ENCODE peak calls at places on chromosomes 16 and 17, in six cellular contexts. E, H, I, R, Y and N are unnamed samples.

GRCh38 chr17:78151514-78152008 is 5.4 kb downstream of the C17orf99 start:
- DNase-seq in Y (no peak), R (no peak), H (no peak), E (no peak), I (no peak), N (no peak)

GRCh38 chr16:50741225-50741807 is 570 bp upstream of the CYLD start:
- DNase-seq in Y (no peak), E (no peak), H (no peak), I (no peak), R (no peak), N (no peak)

GRCh38 chr17:7119314-7119713 is 4.7 kb upstream of the ASGR2 start:
- DNase-seq in R (no peak), Y (no peak), I (no peak), H (no peak), E (no peak), N (no peak)

GRCh38 chr17:57349533-57350227 is 93.4 kb downstream of the MSI2 start:
- DNase-seq in E (no peak), R (peak), Y (no peak), H (no peak), I (no peak), N (no peak)

GRCh38 chr16:82603784-82604411 is 22.9 kb upstream of the CDH13 start:
- DNase-seq in I (no peak), H (no peak), E (no peak), Y (no peak), R (no peak), N (no peak)

GRCh38 chr16:66528294-66528693 is 21.6 kb downstream of the TK2 start:
- DNase-seq in E (no peak), R (no peak), I (no peak), H (no peak), Y (no peak), N (no peak)

GRCh38 chr17:2899911-2900310 is 103.7 kb downstream of the RAP1GAP2 start:
- DNase-seq in E (no peak), I (no peak), R (no peak), H (no peak), Y (no peak), N (no peak)

GRCh38 chr17:45873728-45874127 is 20.6 kb upstream of the MAPT start:
- DNase-seq in R (peak), I (no peak), H (no peak), Y (no peak), E (no peak), N (no peak)

GRCh38 chr16:81136331-81137011 is 40.3 kb upstream of the GCSH start:
- DNase-seq in R (no peak), Y (no peak), I (no peak), E (no peak), H (no peak), N (no peak)

GRCh38 chr17:17781591-17782424 is 55.0 kb downstream of the SREBF1 start:
- DNase-seq in R (peak), I (no peak), E (no peak), H (no peak), Y (no peak), N (no peak)

GRCh38 chr17:57493171-57493570 is 236.8 kb downstream of the MSI2 start:
- DNase-seq in H (no peak), R (no peak), I (no peak), Y (no peak), E (no peak), N (no peak)

GRCh38 chr16:48611329-48612137 is 1.6 kb upstream of the N4BP1 start:
- DNase-seq in H (peak), R (no peak), I (no peak), Y (no peak), E (peak), N (no peak)

GRCh38 chr17:56125830-56126819 is 27.1 kb upstream of the ANKFN1 start:
- DNase-seq in Y (no peak), R (peak), H (no peak), I (no peak), E (peak), N (no peak)

GRCh38 chr16:14600164-14600563 is 29.9 kb downstream of the PARN start:
- DNase-seq in E (peak), I (no peak), R (peak), H (no peak), Y (no peak), N (no peak)

GRCh38 chr16:29816694-29817441 is 916 bp downstream of the PAGR1 start:
- DNase-seq in I (no peak), H (no peak), Y (peak), R (peak), E (peak), N (peak)

GRCh38 chr16:8655184-8655717 is 19.2 kb upstream of the ABAT start:
- DNase-seq in E (peak), Y (no peak), I (no peak), R (no peak), H (peak), N (peak)

GRCh38 chr16:85829266-85829665 is 29.8 kb downstream of the COX4I1 start:
- DNase-seq in I (no peak), E (no peak), R (no peak), Y (no peak), H (no peak), N (no peak)

GRCh38 chr16:24525970-24526559 is 13.3 kb upstream of the RBBP6 start:
- DNase-seq in Y (no peak), E (no peak), R (no peak), H (no peak), I (no peak), N (no peak)

GRCh38 chr17:44121997-44122824 is 1.2 kb downstream of the HDAC5 start:
- DNase-seq in E (no peak), Y (no peak), R (no peak), I (no peak), H (no peak), N (no peak)

GRCh38 chr16:502179-502943 is 25.2 kb upstream of the CAPN15 start:
- DNase-seq in I (no peak), R (no peak), Y (no peak), H (no peak), E (no peak), N (no peak)

GRCh38 chr17:17073006-17073626 is 30.9 kb downstream of the MPRIP start:
- DNase-seq in E (no peak), R (no peak), H (no peak), Y (no peak), I (no peak), N (no peak)

GRCh38 chr17:63941162-63941561 is 9.0 kb upstream of the CD79B start:
- DNase-seq in H (no peak), I (no peak), E (no peak), R (no peak), Y (no peak), N (no peak)

GRCh38 chr17:4998027-4998665 is 396 bp downstream of the KIF1C start:
- DNase-seq in H (no peak), Y (peak), I (no peak), E (no peak), R (peak), N (no peak)

GRCh38 chr17:5000237-5000639 is 2.5 kb downstream of the KIF1C start:
- DNase-seq in H (no peak), E (no peak), I (no peak), R (no peak), Y (no peak), N (no peak)

GRCh38 chr17:4999429-5000093 is 1.8 kb downstream of the KIF1C start:
- DNase-seq in R (no peak), Y (no peak), E (no peak), I (no peak), H (no peak), N (no peak)

GRCh38 chr17:4997302-4998026 is at the start of the genes INCA1 and KIF1C:
- DNase-seq in H (peak), R (peak), Y (peak), E (peak), I (peak), N (peak)

GRCh38 chr17:4998666-4999428 is 1.1 kb downstream of the KIF1C start:
- DNase-seq in H (no peak), Y (peak), R (no peak), E (no peak), I (no peak), N (no peak)
- TF ChIP-seq TAF1 in H (peak), Y (no peak), R (no peak), E (no peak), I (no peak), N (no peak)

DNA sequence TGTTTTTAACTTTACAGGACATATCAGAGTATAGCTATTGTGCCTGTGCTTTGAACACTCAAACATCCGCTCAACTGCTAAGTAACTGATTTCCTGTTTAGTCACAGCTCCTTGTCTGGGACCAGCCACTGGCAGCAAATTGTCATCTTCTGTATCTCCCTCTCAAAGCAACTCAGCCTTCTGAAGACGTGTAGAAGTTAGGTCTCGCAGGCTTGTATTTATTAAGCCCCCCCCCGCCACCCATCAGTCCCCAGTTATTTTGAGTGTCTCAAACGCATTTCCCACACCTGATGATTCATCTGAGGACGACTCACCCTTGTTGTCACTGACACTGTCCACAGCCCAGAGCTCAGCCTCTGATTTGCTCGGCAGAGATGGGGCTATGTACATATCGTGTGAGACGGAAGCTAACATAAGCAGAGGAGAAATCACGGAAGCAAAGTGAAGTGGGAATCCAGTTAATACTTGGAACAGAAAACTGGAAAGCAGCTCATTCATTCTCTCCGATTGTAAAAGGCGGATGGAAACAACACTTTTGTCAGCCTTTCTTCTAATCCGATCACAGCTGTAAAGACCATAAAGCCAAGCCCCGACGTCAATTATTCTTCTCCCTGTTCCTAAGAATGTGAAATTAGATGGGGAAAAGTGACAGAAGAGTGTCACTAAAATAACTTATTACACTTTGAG is 64.1 kb downstream of the PITPNC1 start:
- DNase-seq in Y (no peak), R (no peak), I (no peak), H (no peak), E (no peak), N (no peak)
- TF ChIP-seq TAF1 in Y (no peak), R (no peak), I (no peak), H (no peak), E (no peak), N (no peak)

DNA sequence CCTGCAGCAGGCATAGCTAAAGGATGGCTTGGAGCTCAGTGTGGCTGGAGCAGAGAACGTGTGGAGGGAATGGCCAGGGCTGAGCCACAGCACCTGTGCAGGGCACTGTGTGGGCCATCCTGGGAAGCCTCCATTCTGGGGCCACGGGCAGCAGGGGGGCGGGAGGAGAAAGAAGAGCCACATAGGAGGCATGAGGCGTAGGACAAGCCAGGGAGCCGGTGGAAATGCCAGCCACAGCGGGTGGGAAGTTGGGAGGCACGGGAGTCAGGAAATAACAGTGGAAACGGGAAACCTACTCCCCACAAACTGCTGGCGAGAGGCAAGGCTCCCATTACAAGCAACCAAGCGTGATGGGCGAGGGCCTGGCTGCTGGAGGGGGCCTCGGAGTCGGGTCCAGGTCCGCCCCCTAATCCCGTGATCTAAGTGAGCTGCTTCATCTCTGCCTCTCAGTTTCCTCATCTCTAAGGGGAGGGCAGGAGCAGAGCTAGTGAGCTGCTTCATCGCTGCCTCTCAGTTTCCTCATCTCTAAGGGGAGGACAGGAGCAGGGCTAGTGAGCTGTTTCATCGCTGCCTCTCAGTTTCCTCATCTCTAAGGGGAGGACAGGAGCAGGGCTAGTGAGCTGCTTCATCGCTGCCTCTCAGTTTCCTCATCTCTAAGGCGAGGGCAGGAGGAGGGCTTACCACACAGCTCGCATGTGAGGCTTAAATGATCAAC is 104.9 kb downstream of the ADCY9 start:
- DNase-seq in H (no peak), I (no peak), Y (no peak), R (no peak), E (no peak), N (no peak)
- TF ChIP-seq TAF1 in H (no peak), I (no peak), Y (no peak), R (no peak), E (no peak), N (no peak)

DNA sequence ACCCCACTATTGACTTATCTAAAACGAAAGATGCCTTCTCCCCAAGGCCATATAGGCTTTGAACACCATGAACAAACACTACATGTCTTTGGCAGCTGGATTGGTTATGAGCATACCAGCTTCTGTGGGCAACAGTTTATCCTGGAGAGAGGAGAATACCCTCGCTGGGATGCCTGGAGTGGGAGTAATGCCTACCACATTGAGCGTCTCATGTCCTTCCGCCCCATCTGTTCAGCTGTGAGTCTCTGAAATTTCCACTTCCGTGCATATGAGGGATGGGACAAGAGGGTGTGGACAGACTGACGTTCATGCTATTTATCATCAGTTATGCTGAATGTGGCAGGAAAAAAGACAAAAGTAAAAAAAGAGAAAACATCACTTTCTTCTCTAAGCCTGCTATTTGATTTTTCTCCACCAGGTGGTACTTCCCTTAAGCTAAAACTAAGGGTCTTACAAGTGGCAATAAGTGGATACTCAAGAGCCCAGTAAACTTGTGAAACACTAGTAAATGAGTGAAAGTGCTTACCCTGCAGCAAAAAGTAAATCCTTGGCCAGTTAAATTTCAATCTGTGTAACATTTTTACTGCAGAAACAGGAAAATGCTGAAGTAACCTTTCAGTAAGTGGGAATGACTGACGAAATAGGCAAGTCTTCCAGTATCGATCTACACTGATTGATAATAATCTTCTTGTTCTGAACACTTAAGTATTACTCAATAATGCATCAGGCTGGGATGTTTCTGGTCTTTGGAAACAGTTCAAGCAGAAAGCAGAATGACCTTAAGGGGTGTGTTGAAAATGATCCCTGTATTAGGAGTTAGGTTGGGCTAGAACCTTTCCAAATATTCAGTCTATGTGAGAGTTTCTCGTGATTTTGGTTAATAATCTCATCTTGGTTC is 5.6 kb downstream of the CRYBA1 start:
- DNase-seq in Y (no peak), E (peak), H (no peak), R (peak), I (no peak), N (no peak)
- TF ChIP-seq TAF1 in Y (no peak), E (no peak), H (no peak), R (no peak), I (no peak), N (no peak)

DNA sequence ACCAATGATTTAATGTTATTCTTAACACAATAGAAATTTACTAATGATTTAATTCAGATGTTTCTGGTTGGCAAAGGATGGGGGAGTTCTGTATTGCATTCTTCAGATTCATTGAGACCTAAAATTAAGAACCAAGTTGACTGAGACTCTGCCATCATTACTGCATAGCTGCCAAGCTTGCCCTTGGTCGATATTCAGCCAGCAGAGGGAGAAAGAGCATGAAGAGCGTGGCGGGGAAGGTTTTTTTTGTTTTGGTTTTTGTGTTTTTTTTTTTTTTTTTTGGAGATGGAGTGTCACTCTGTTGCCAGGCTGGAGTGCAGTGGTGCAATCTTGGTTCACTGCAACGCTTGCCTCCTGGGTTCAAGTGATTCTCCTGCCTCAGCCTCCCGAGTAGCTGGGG is 659.4 kb upstream of the EEF2KMT start:
- DNase-seq in H (no peak), I (no peak), Y (no peak), E (no peak), R (no peak), N (no peak)
- TF ChIP-seq TAF1 in H (no peak), I (no peak), Y (no peak), E (no peak), R (no peak), N (no peak)